ENCODE peak calls at places on chromosomes 7 and 10, in seven cellular contexts. X, G, Z, R, W, V and H are unnamed samples.

GRCh38 chr10:111705026-111705425 is 478.5 kb downstream of the GPAM start:
- DNase-seq in X (no peak), G (no peak), Z (no peak), R (peak; percentile 69), W (no peak), V (no peak), H (no peak)

GRCh38 chr10:3897156-3897555 is 112.1 kb upstream of the KLF6 start:
- DNase-seq in X (no peak), G (no peak), Z (no peak), R (peak; percentile 54), W (no peak), V (no peak), H (no peak)

GRCh38 chr10:88042162-88043100 is 179.0 kb downstream of the PTEN start:
- DNase-seq in X (no peak), G (no peak), Z (peak; percentile 66), R (peak; percentile 51), W (no peak), V (no peak), H (no peak)

GRCh38 chr7:24914465-24914859 is 65.5 kb downstream of the OSBPL3 start:
- DNase-seq in X (no peak), G (no peak), Z (no peak), R (no peak), W (no peak), V (no peak), H (no peak)

GRCh38 chr7:50336909-50337703 is 32.6 kb downstream of the IKZF1 start:
- DNase-seq in X (no peak), G (no peak), Z (no peak), R (no peak), W (no peak), V (no peak), H (no peak)

GRCh38 chr7:7177044-7177517 is 5.3 kb upstream of the C1GALT1 start:
- DNase-seq in X (no peak), G (peak; percentile 50), Z (peak; percentile 83), R (peak; percentile 23), W (no peak), V (no peak), H (no peak)

GRCh38 chr10:88921194-88921593 is 31.4 kb downstream of the ACTA2 start:
- DNase-seq in X (no peak), G (no peak), Z (no peak), R (no peak), W (no peak), V (no peak), H (no peak)

GRCh38 chr7:22934473-22935065 is 79.4 kb downstream of the HYCC1 start:
- DNase-seq in X (no peak), G (no peak), Z (no peak), R (peak; percentile 43), W (no peak), V (no peak), H (no peak)

GRCh38 chr10:17431871-17432311 is 22.5 kb downstream of the ST8SIA6 start:
- DNase-seq in X (no peak), G (peak; percentile 40), Z (no peak), R (peak; percentile 68), W (no peak), V (no peak), H (no peak)

GRCh38 chr7:44378744-44379143 is 53.4 kb upstream of the CAMK2B start:
- DNase-seq in X (no peak), G (peak; percentile 84), Z (peak; percentile 44), R (peak; percentile 68), W (no peak), V (no peak), H (no peak)

GRCh38 chr10:19479854-19480253 is 336.4 kb upstream of the PLXDC2 start:
- DNase-seq in X (no peak), G (no peak), Z (no peak), R (no peak), W (no peak), V (no peak), H (no peak)

GRCh38 chr10:84822926-84823325 is 494.5 kb downstream of the CCSER2 start:
- DNase-seq in X (no peak), G (no peak), Z (no peak), R (no peak), W (no peak), V (no peak), H (no peak)

GRCh38 chr7:77391230-77391629 is 24.9 kb downstream of the GSAP start:
- DNase-seq in X (no peak), G (no peak), Z (no peak), R (no peak), W (no peak), V (no peak), H (no peak)

GRCh38 chr10:3464760-3465405 is 292.3 kb upstream of the PITRM1 start:
- DNase-seq in X (no peak), G (no peak), Z (no peak), R (no peak), W (no peak), V (no peak), H (no peak)

GRCh38 chr10:49158399-49158798 is 24.6 kb upstream of the FAM170B start:
- DNase-seq in X (no peak), G (no peak), Z (no peak), R (no peak), W (no peak), V (no peak), H (no peak)

GRCh38 chr10:119020627-119020946 is 8.9 kb upstream of the NANOS1 start:
- DNase-seq in X (no peak), G (peak; percentile 49), Z (no peak), R (no peak), W (no peak), V (no peak), H (no peak)

GRCh38 chr7:25636871-25637283 is 408.6 kb upstream of the NPVF start:
- DNase-seq in X (no peak), G (no peak), Z (no peak), R (no peak), W (peak; percentile 38), V (peak; percentile 73), H (no peak)

GRCh38 chr7:74138945-74139843 is 35.0 kb upstream of the EIF4H start:
- DNase-seq in X (no peak), G (no peak), Z (no peak), R (no peak), W (no peak), V (no peak), H (no peak)

GRCh38 chr7:105885386-105886111 is 9.2 kb upstream of the ATXN7L1 start:
- DNase-seq in X (no peak), G (no peak), Z (no peak), R (no peak), W (peak; percentile 29), V (no peak), H (no peak)

GRCh38 chr10:71512213-71512745 is 115.6 kb downstream of the CDH23 start:
- DNase-seq in X (no peak), G (no peak), Z (no peak), R (no peak), W (no peak), V (no peak), H (no peak)

GRCh38 chr10:132264966-132265877 is 42.5 kb downstream of the STK32C start:
- DNase-seq in X (no peak), G (no peak), Z (no peak), R (peak; percentile 73), W (no peak), V (peak; percentile 28), H (no peak)

GRCh38 chr10:71854031-71854430 is 3.0 kb upstream of the PSAP start:
- DNase-seq in X (no peak), G (no peak), Z (no peak), R (peak; percentile 20), W (no peak), V (no peak), H (no peak)

GRCh38 chr10:79386637-79387465 is 39.6 kb downstream of the PPIF start:
- DNase-seq in X (no peak), G (no peak), Z (no peak), R (no peak), W (peak; percentile 16), V (peak; percentile 58), H (peak; percentile 25)

GRCh38 chr10:14889318-14889717 is 10.7 kb downstream of the SUV39H2 start:
- DNase-seq in X (no peak), G (no peak), Z (no peak), R (peak; percentile 10), W (no peak), V (no peak), H (no peak)

GRCh38 chr7:138934401-138934800 is 46.8 kb downstream of the KIAA1549 start:
- DNase-seq in X (no peak), G (no peak), Z (no peak), R (no peak), W (no peak), V (no peak), H (no peak)

GRCh38 chr7:21617916-21618390 is 75.1 kb downstream of the DNAH11 start:
- DNase-seq in X (no peak), G (peak; percentile 27), Z (peak; percentile 55), R (peak; percentile 70), W (peak; percentile 76), V (peak; percentile 65), H (no peak)

GRCh38 chr10:133324198-133324792 is 12.4 kb downstream of the CALY start:
- DNase-seq in X (peak; percentile 59), G (peak; percentile 90), Z (no peak), R (no peak), W (no peak), V (no peak), H (peak; percentile 60)

GRCh38 chr10:99341860-99342517 is 12.8 kb downstream of the CNNM1 start:
- DNase-seq in X (no peak), G (no peak), Z (no peak), R (peak; percentile 80), W (no peak), V (no peak), H (no peak)

GRCh38 chr10:47361293-47361692 is 13.1 kb downstream of the RBP3 start:
- DNase-seq in X (peak; percentile 42), G (peak; percentile 47), Z (no peak), R (peak; percentile 52), W (no peak), V (no peak), H (peak; percentile 42)

GRCh38 chr10:42979730-42980467 is 97.0 kb upstream of the RET start:
- DNase-seq in X (no peak), G (no peak), Z (no peak), R (no peak), W (peak; percentile 7), V (peak; percentile 46), H (no peak)

GRCh38 chr10:69397972-69398371 is 18.7 kb downstream of the TACR2 start:
- DNase-seq in X (no peak), G (no peak), Z (no peak), R (no peak), W (no peak), V (no peak), H (no peak)

GRCh38 chr7:45099891-45100760 is 11.4 kb upstream of the NACAD start:
- DNase-seq in X (no peak), G (no peak), Z (no peak), R (no peak), W (no peak), V (no peak), H (no peak)

GRCh38 chr7:139683137-139683871 is 94.5 kb downstream of the HIPK2 start:
- DNase-seq in X (no peak), G (no peak), Z (no peak), R (peak; percentile 75), W (no peak), V (no peak), H (no peak)

GRCh38 chr7:1538544-1539345 is 8.2 kb downstream of the MAFK start:
- DNase-seq in X (no peak), G (no peak), Z (no peak), R (no peak), W (no peak), V (no peak), H (no peak)

GRCh38 chr7:17185690-17186070 is 112.8 kb upstream of the AHR start:
- DNase-seq in X (no peak), G (peak; percentile 26), Z (no peak), R (no peak), W (no peak), V (no peak), H (no peak)

GRCh38 chr7:85186521-85187241 is at the start of gene SEMA3D:
- DNase-seq in X (no peak), G (peak; percentile 62), Z (no peak), R (peak; percentile 87), W (peak; percentile 69), V (peak; percentile 77), H (peak; percentile 48)

GRCh38 chr10:3516626-3517255 is 268.3 kb downstream of the KLF6 start:
- DNase-seq in X (no peak), G (no peak), Z (no peak), R (peak; percentile 49), W (no peak), V (no peak), H (no peak)